ENCODE peak calls at places on chromosomes 12 and 14, in seven cellular contexts. One of them, this sample, is unnamed.

GRCh38 chr14:71539660-71540285 is 392.5 kb upstream of the RGS6 start:
- DNase-seq in CD8-positive, alpha-beta T cell: no peak
- DNase-seq in adipocyte: peak; percentile 23
- DNase-seq in sigmoid colon: no peak
- DNase-seq in small intestine: no peak
- DNase-seq in stomach: no peak
- DNase-seq in BE2C: peak; percentile 21
- DNase-seq in this sample: no peak

GRCh38 chr14:74571441-74571841 is 40.6 kb downstream of the LTBP2 start:
- DNase-seq in CD8-positive, alpha-beta T cell: no peak
- DNase-seq in sigmoid colon: no peak
- DNase-seq in adipocyte: peak; percentile 83
- DNase-seq in stomach: no peak
- DNase-seq in small intestine: no peak
- DNase-seq in BE2C: no peak
- DNase-seq in this sample: no peak

GRCh38 chr12:47270782-47271664 is 191.3 kb upstream of the AMIGO2 start:
- DNase-seq in stomach: no peak
- DNase-seq in sigmoid colon: no peak
- DNase-seq in CD8-positive, alpha-beta T cell: no peak
- DNase-seq in small intestine: no peak
- DNase-seq in adipocyte: peak; percentile 62
- DNase-seq in BE2C: no peak
- DNase-seq in this sample: no peak

GRCh38 chr12:29158364-29158763 is 9.3 kb downstream of the FAR2 start:
- DNase-seq in CD8-positive, alpha-beta T cell: no peak
- DNase-seq in BE2C: no peak
- DNase-seq in adipocyte: no peak
- DNase-seq in small intestine: no peak
- DNase-seq in sigmoid colon: no peak
- DNase-seq in stomach: no peak
- DNase-seq in this sample: no peak

GRCh38 chr12:106994579-106995220 is 7.8 kb upstream of the MTERF2 start:
- DNase-seq in BE2C: no peak
- DNase-seq in adipocyte: peak; percentile 79
- DNase-seq in sigmoid colon: no peak
- DNase-seq in small intestine: no peak
- DNase-seq in stomach: no peak
- DNase-seq in CD8-positive, alpha-beta T cell: no peak
- DNase-seq in this sample: no peak

GRCh38 chr12:23757541-23757962 is 191.9 kb downstream of the SOX5 start:
- DNase-seq in BE2C: no peak
- DNase-seq in stomach: no peak
- DNase-seq in CD8-positive, alpha-beta T cell: no peak
- DNase-seq in sigmoid colon: no peak
- DNase-seq in small intestine: no peak
- DNase-seq in adipocyte: no peak
- DNase-seq in this sample: no peak

GRCh38 chr12:1845010-1845409 is 24.6 kb downstream of the LRTM2 start:
- DNase-seq in BE2C: no peak
- DNase-seq in sigmoid colon: peak; percentile 40
- DNase-seq in adipocyte: no peak
- DNase-seq in CD8-positive, alpha-beta T cell: no peak
- DNase-seq in stomach: no peak
- DNase-seq in small intestine: no peak
- DNase-seq in this sample: no peak

GRCh38 chr14:23436327-23437141 is 1.1 kb upstream of the MYH7 start:
- DNase-seq in sigmoid colon: no peak
- DNase-seq in adipocyte: no peak
- DNase-seq in stomach: no peak
- DNase-seq in CD8-positive, alpha-beta T cell: peak; percentile 31
- DNase-seq in BE2C: no peak
- DNase-seq in small intestine: no peak
- DNase-seq in this sample: no peak

GRCh38 chr12:12553208-12553785 is 9.4 kb downstream of the DUSP16 start:
- DNase-seq in stomach: no peak
- DNase-seq in BE2C: no peak
- DNase-seq in small intestine: no peak
- DNase-seq in CD8-positive, alpha-beta T cell: no peak
- DNase-seq in adipocyte: no peak
- DNase-seq in sigmoid colon: no peak
- DNase-seq in this sample: no peak

GRCh38 chr14:75877292-75877691 is 104.5 kb downstream of the TGFB3 start:
- DNase-seq in sigmoid colon: no peak
- DNase-seq in CD8-positive, alpha-beta T cell: no peak
- DNase-seq in BE2C: no peak
- DNase-seq in stomach: no peak
- DNase-seq in adipocyte: peak; percentile 78
- DNase-seq in small intestine: no peak
- DNase-seq in this sample: no peak

GRCh38 chr12:13254311-13254710 is 57.8 kb downstream of the EMP1 start:
- DNase-seq in small intestine: no peak
- DNase-seq in sigmoid colon: no peak
- DNase-seq in adipocyte: no peak
- DNase-seq in stomach: no peak
- DNase-seq in CD8-positive, alpha-beta T cell: no peak
- DNase-seq in BE2C: no peak
- DNase-seq in this sample: no peak

GRCh38 chr12:106645074-106645421 is 62.2 kb downstream of the RFX4 start:
- DNase-seq in CD8-positive, alpha-beta T cell: no peak
- DNase-seq in BE2C: no peak
- DNase-seq in small intestine: peak; percentile 13
- DNase-seq in stomach: peak; percentile 71
- DNase-seq in sigmoid colon: peak; percentile 81
- DNase-seq in adipocyte: no peak
- DNase-seq in this sample: no peak

GRCh38 chr12:78241472-78241871 is 410.8 kb downstream of the NAV3 start:
- DNase-seq in sigmoid colon: no peak
- DNase-seq in CD8-positive, alpha-beta T cell: no peak
- DNase-seq in BE2C: no peak
- DNase-seq in stomach: no peak
- DNase-seq in small intestine: no peak
- DNase-seq in adipocyte: no peak
- DNase-seq in this sample: no peak

GRCh38 chr12:120834489-120835303 is 69.5 kb downstream of the SPPL3 start:
- DNase-seq in small intestine: no peak
- DNase-seq in BE2C: no peak
- DNase-seq in CD8-positive, alpha-beta T cell: no peak
- DNase-seq in sigmoid colon: no peak
- DNase-seq in adipocyte: no peak
- DNase-seq in stomach: no peak
- DNase-seq in this sample: no peak

GRCh38 chr14:89641495-89642162 is 224.6 kb upstream of the FOXN3 start:
- DNase-seq in adipocyte: no peak
- DNase-seq in BE2C: no peak
- DNase-seq in stomach: no peak
- DNase-seq in small intestine: peak; percentile 87
- DNase-seq in CD8-positive, alpha-beta T cell: no peak
- DNase-seq in sigmoid colon: no peak
- DNase-seq in this sample: no peak

GRCh38 chr14:60174352-60175254 is 9.4 kb upstream of the DHRS7 start:
- DNase-seq in sigmoid colon: no peak
- DNase-seq in small intestine: no peak
- DNase-seq in stomach: no peak
- DNase-seq in BE2C: peak; percentile 34
- DNase-seq in CD8-positive, alpha-beta T cell: no peak
- DNase-seq in adipocyte: no peak
- DNase-seq in this sample: no peak

GRCh38 chr12:18576104-18576622 is 161.6 kb downstream of the PLCZ1 start:
- DNase-seq in stomach: no peak
- DNase-seq in CD8-positive, alpha-beta T cell: no peak
- DNase-seq in sigmoid colon: no peak
- DNase-seq in BE2C: no peak
- DNase-seq in small intestine: no peak
- DNase-seq in adipocyte: peak; percentile 56
- DNase-seq in this sample: no peak

GRCh38 chr12:98595152-98595988 is 1.9 kb downstream of the SLC25A3 start:
- DNase-seq in stomach: no peak
- DNase-seq in CD8-positive, alpha-beta T cell: no peak
- DNase-seq in small intestine: peak; percentile 48
- DNase-seq in sigmoid colon: no peak
- DNase-seq in adipocyte: peak; percentile 82
- DNase-seq in BE2C: no peak
- DNase-seq in this sample: no peak

GRCh38 chr12:76927170-76927784 is 48.5 kb upstream of the CSRP2 start:
- DNase-seq in CD8-positive, alpha-beta T cell: no peak
- DNase-seq in adipocyte: peak; percentile 53
- DNase-seq in small intestine: peak; percentile 21
- DNase-seq in stomach: peak; percentile 28
- DNase-seq in BE2C: peak; percentile 66
- DNase-seq in sigmoid colon: no peak
- DNase-seq in this sample: peak; percentile 43

GRCh38 chr12:30969606-30970395 is 43.3 kb downstream of the TSPAN11 start:
- DNase-seq in sigmoid colon: no peak
- DNase-seq in BE2C: no peak
- DNase-seq in stomach: no peak
- DNase-seq in small intestine: no peak
- DNase-seq in CD8-positive, alpha-beta T cell: no peak
- DNase-seq in adipocyte: no peak
- DNase-seq in this sample: no peak
- H3K4me1 ChIP-seq in sigmoid colon: peaks cover 9% of the 10 kb centered on the region
- H3K4me1 ChIP-seq in BE2C: no peaks in the 10 kb centered on the region
- H3K4me1 ChIP-seq in stomach: no peaks in the 10 kb centered on the region
- H3K4me1 ChIP-seq in small intestine: no peaks in the 10 kb centered on the region
- H3K4me1 ChIP-seq in CD8-positive, alpha-beta T cell: no peaks in the 10 kb centered on the region
- H3K4me1 ChIP-seq in adipocyte: no peaks in the 10 kb centered on the region
- H3K4me1 ChIP-seq in this sample: no peaks in the 10 kb centered on the region

GRCh38 chr12:101850199-101850598 is 19.4 kb upstream of the GNPTAB start:
- DNase-seq in BE2C: no peak
- DNase-seq in CD8-positive, alpha-beta T cell: no peak
- DNase-seq in stomach: no peak
- DNase-seq in small intestine: no peak
- DNase-seq in sigmoid colon: no peak
- DNase-seq in adipocyte: no peak
- DNase-seq in this sample: peak; percentile 34

GRCh38 chr12:101845312-101845711 is 14.6 kb upstream of the GNPTAB start:
- DNase-seq in stomach: no peak
- DNase-seq in adipocyte: no peak
- DNase-seq in sigmoid colon: no peak
- DNase-seq in CD8-positive, alpha-beta T cell: no peak
- DNase-seq in small intestine: no peak
- DNase-seq in BE2C: no peak
- DNase-seq in this sample: no peak

GRCh38 chr12:101852998-101853397 is 22.2 kb upstream of the GNPTAB start:
- DNase-seq in sigmoid colon: no peak
- DNase-seq in CD8-positive, alpha-beta T cell: no peak
- DNase-seq in small intestine: no peak
- DNase-seq in stomach: no peak
- DNase-seq in BE2C: no peak
- DNase-seq in adipocyte: no peak
- DNase-seq in this sample: no peak

DNA sequence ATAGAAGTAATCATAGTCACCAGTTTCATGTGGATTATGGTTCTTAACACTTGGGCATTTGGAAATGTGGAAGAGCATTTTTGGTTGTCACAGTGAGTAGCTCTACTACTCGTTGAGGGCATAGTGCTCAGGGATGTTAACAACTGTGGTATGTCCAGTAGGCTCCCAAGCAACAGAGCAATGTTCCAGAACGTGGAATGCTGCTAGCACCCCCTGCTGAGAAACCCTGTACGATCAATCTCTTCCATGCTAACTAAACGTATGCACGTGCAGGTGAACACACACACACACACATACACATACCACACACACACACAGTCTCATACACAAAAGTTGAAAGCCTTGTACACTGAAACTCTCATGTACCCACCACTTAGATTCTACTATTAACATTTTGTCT is 16.6 kb upstream of the GNPTAB start:
- DNase-seq in CD8-positive, alpha-beta T cell: no peak
- DNase-seq in small intestine: no peak
- DNase-seq in stomach: no peak
- DNase-seq in adipocyte: no peak
- DNase-seq in sigmoid colon: no peak
- DNase-seq in BE2C: no peak
- DNase-seq in this sample: no peak
- H3K4me1 ChIP-seq in CD8-positive, alpha-beta T cell: no peaks in the 10 kb centered on the region
- H3K4me1 ChIP-seq in small intestine: no peaks in the 10 kb centered on the region
- H3K4me1 ChIP-seq in stomach: no peaks in the 10 kb centered on the region
- H3K4me1 ChIP-seq in adipocyte: no peaks in the 10 kb centered on the region
- H3K4me1 ChIP-seq in sigmoid colon: no peaks in the 10 kb centered on the region
- H3K4me1 ChIP-seq in BE2C: no peaks in the 10 kb centered on the region
- H3K4me1 ChIP-seq in this sample: peaks cover 17% of the 10 kb centered on the region

GRCh38 chr12:7102582-7102981 is 6.4 kb downstream of the C1RL start:
- DNase-seq in sigmoid colon: no peak
- DNase-seq in BE2C: no peak
- DNase-seq in stomach: no peak
- DNase-seq in CD8-positive, alpha-beta T cell: no peak
- DNase-seq in small intestine: no peak
- DNase-seq in adipocyte: no peak
- DNase-seq in this sample: no peak
- H3K4me1 ChIP-seq in sigmoid colon: peaks cover 1% of the 10 kb centered on the region
- H3K4me1 ChIP-seq in BE2C: no peaks in the 10 kb centered on the region
- H3K4me1 ChIP-seq in stomach: peaks cover 7% of the 10 kb centered on the region
- H3K4me1 ChIP-seq in CD8-positive, alpha-beta T cell: peaks cover 1% of the 10 kb centered on the region
- H3K4me1 ChIP-seq in small intestine: no peaks in the 10 kb centered on the region
- H3K4me1 ChIP-seq in adipocyte: peaks cover 24% of the 10 kb centered on the region
- H3K4me1 ChIP-seq in this sample: no peaks in the 10 kb centered on the region

DNA sequence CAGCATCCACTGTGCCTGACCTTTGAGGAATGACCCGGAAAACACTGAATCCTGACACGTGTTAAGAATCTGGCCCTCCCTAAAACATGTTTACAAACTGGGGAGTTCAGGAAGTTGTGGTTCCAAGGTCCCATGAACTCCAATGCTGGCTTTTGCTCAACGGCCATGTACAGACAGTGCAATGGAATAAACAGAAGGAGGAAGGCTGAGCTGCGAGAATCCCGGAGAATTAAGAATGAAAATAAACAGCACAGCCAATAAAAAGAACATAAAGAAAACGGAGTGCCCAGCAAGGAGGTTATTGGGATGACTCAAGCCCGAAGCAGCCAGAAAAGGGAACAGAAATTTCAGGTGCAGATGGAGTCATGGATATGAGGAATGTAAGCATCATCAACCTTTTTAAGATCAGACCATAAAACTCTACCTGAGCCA is 32.3 kb downstream of the BCL11B start:
- DNase-seq in BE2C: no peak
- DNase-seq in CD8-positive, alpha-beta T cell: no peak
- DNase-seq in small intestine: no peak
- DNase-seq in stomach: no peak
- DNase-seq in sigmoid colon: no peak
- DNase-seq in adipocyte: no peak
- DNase-seq in this sample: no peak
- H3K4me1 ChIP-seq in BE2C: no peaks in the 10 kb centered on the region
- H3K4me1 ChIP-seq in CD8-positive, alpha-beta T cell: peaks cover 98% of the 10 kb centered on the region
- H3K4me1 ChIP-seq in small intestine: no peaks in the 10 kb centered on the region
- H3K4me1 ChIP-seq in stomach: no peaks in the 10 kb centered on the region
- H3K4me1 ChIP-seq in sigmoid colon: no peaks in the 10 kb centered on the region
- H3K4me1 ChIP-seq in adipocyte: no peaks in the 10 kb centered on the region
- H3K4me1 ChIP-seq in this sample: no peaks in the 10 kb centered on the region

DNA sequence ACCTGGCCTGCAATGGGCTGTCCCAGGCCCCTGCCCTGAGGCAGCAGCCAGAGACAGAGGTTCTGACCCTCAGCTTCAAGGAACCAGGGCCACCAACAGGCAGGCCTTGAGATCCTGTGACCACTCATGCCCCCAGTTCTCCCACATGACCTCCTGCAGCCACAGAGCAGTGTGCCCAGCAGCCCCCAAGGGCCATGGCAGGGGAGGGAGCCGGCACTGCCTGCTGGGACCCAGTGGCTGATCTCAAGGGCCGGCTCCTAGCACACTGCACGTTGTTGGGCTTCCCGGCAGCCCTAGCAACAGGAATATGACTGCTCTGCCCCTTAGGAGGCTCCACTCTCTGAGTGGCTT is 14.8 kb downstream of the DEGS2 start:
- DNase-seq in BE2C: no peak
- DNase-seq in adipocyte: no peak
- DNase-seq in small intestine: no peak
- DNase-seq in CD8-positive, alpha-beta T cell: no peak
- DNase-seq in sigmoid colon: no peak
- DNase-seq in stomach: no peak
- DNase-seq in this sample: no peak
- H3K4me1 ChIP-seq in BE2C: peaks cover 27% of the 10 kb centered on the region
- H3K4me1 ChIP-seq in adipocyte: no peaks in the 10 kb centered on the region
- H3K4me1 ChIP-seq in small intestine: peaks cover 4% of the 10 kb centered on the region
- H3K4me1 ChIP-seq in CD8-positive, alpha-beta T cell: peaks cover 24% of the 10 kb centered on the region
- H3K4me1 ChIP-seq in sigmoid colon: no peaks in the 10 kb centered on the region
- H3K4me1 ChIP-seq in stomach: peaks cover 97% of the 10 kb centered on the region
- H3K4me1 ChIP-seq in this sample: peaks cover 22% of the 10 kb centered on the region

This sample was measured in OCI-LY7.